ENCODE peak calls at places on chromosomes 6 and 20, in seven cellular contexts. Z, S, K, M, G, T and R are unnamed samples.

GRCh38 chr6:79804732-79805131 is 142.6 kb downstream of the ELOVL4 start:
- DNase-seq in M (no peak), Z (no peak), T (no peak), S (no peak), K (no peak), G (no peak), R (no peak)

GRCh38 chr6:30888472-30889137 is 4.3 kb downstream of the DDR1 start:
- DNase-seq in K (no peak), T (peak), G (peak), S (peak), M (no peak), Z (no peak), R (peak)

GRCh38 chr20:1477896-1478490 is 11.3 kb upstream of the NSFL1C start:
- DNase-seq in Z (no peak), T (no peak), K (no peak), M (no peak), G (no peak), S (no peak), R (no peak)

GRCh38 chr6:139173822-139174221 is 38.9 kb downstream of the HECA start:
- DNase-seq in S (no peak), Z (no peak), M (no peak), T (no peak), K (no peak), G (no peak), R (no peak)

GRCh38 chr6:152661776-152662175 is 24.6 kb upstream of the SYNE1 start:
- DNase-seq in T (no peak), G (no peak), K (no peak), Z (no peak), S (no peak), M (no peak), R (no peak)

GRCh38 chr20:63966944-63967322 is 2.8 kb downstream of the ZNF512B start:
- DNase-seq in K (no peak), Z (no peak), G (no peak), M (no peak), T (no peak), S (peak), R (no peak)

GRCh38 chr6:157157228-157157627 is 166.1 kb downstream of the TMEM242 start:
- DNase-seq in G (no peak), S (no peak), Z (no peak), T (no peak), M (no peak), K (no peak), R (no peak)

GRCh38 chr20:49325981-49326380 is 48.1 kb upstream of the ZNFX1 start:
- DNase-seq in G (peak), Z (no peak), S (no peak), M (no peak), K (no peak), T (peak), R (peak)

GRCh38 chr6:88519227-88520019 is 353.3 kb upstream of the CNR1 start:
- DNase-seq in K (no peak), S (peak), Z (no peak), T (no peak), G (no peak), M (no peak), R (no peak)

GRCh38 chr20:53750827-53751393 is 157.3 kb upstream of the ZNF217 start:
- DNase-seq in G (peak), M (no peak), T (peak), S (peak), Z (peak), K (no peak), R (peak)

GRCh38 chr6:31125162-31125561 is 4.9 kb upstream of the CDSN start:
- DNase-seq in Z (no peak), T (peak), K (no peak), M (peak), S (peak), G (no peak), R (no peak)

GRCh38 chr6:20236899-20237600 is 24.8 kb upstream of the MBOAT1 start:
- DNase-seq in M (no peak), K (no peak), T (no peak), S (no peak), Z (no peak), G (no peak), R (no peak)
- TF ChIP-seq CTCF in M (no peak), K (no peak), T (no peak), S (no peak), Z (no peak), G (no peak), R (no peak)

DNA sequence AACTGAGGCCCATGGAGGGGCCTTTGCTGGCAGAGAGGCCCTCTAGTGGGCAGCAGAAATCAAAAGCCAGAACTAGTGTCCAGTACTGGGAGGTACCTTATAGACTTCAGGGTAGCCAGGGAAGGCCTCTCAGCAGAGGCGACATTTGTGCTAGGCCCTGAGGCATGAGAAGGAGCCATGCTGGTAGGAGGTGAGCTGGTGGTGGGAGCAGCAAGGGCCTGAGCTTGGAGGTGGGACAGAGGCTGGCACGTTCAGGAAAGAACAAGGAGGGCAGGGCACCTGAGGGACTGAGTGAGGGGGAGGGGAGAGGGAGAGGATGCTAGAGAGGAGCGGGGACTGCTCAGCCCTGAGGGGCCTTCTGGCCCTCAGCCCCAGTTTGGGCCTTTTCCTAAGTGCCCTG is 36.6 kb downstream of the DLGAP4 start:
- DNase-seq in T (no peak), K (no peak), M (no peak), G (no peak), S (peak), Z (no peak), R (no peak)
- TF ChIP-seq CTCF in T (no peak), K (no peak), M (no peak), G (no peak), S (no peak), Z (no peak), R (no peak)

GRCh38 chr20:41848180-41848579 is 230.0 kb upstream of the CHD6 start:
- DNase-seq in S (no peak), K (no peak), T (no peak), M (no peak), G (no peak), Z (no peak), R (no peak)
- TF ChIP-seq CTCF in S (no peak), K (no peak), T (no peak), M (no peak), G (no peak), Z (peak), R (peak)

GRCh38 chr20:10094566-10095173 is 59.9 kb downstream of the ANKEF1 start:
- DNase-seq in K (no peak), T (no peak), M (no peak), S (no peak), G (no peak), Z (no peak), R (no peak)
- TF ChIP-seq CTCF in K (no peak), T (no peak), M (no peak), S (peak), G (peak), Z (no peak), R (peak)

DNA sequence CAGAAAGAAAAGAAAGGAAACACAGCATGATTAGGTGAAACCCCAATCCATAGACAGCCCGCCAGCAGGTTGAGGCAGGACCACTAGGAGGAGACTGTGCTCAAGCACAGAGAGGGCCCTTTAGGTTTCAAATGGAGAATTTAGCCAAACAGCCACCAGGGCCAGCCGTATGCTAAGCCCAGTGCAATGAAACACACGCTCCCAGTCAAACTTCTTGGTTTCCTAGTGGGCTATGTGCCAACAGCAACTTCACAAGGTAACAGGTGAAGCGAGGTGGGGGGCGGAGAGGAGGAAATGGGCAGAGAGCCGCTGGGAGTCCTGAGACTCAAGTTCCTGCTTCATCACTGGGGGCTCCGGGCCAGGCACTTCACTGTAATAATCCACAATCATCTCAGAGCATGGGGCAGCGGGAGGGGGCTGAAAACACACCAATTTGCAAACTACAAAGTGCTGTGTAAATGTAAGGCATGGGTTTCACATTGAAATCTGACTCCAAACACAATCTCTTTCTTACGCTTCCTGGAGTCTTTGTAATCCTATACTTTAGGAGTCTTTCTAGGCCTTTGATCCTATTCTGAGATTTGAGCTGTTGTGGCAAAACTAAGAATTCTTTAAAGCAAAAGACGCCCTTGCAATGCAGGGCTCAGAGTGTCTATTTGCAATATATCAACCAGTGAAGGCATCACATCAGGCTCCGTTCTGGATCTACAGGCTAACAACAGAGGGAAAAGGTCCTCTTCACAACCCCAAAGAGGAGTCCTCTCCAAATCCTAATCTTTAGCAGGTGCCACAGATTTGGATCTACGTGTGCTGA is 117.3 kb downstream of the OPRM1 start:
- DNase-seq in S (peak), G (peak), K (peak), Z (peak), M (peak), T (peak), R (peak)
- TF ChIP-seq CTCF in S (peak), G (peak), K (peak), Z (peak), M (peak), T (peak), R (peak)

GRCh38 chr20:62388839-62389600 is 2.1 kb downstream of the RPS21 start:
- DNase-seq in T (no peak), G (no peak), K (no peak), Z (no peak), S (no peak), M (no peak), R (no peak)
- TF ChIP-seq CTCF in T (peak), G (no peak), K (peak), Z (no peak), S (no peak), M (no peak), R (peak)

GRCh38 chr6:37709250-37709931 is 11.7 kb upstream of the MDGA1 start:
- DNase-seq in K (no peak), S (no peak), T (no peak), M (no peak), Z (no peak), G (no peak), R (no peak)
- TF ChIP-seq CTCF in K (no peak), S (no peak), T (no peak), M (no peak), Z (no peak), G (no peak), R (no peak)

GRCh38 chr6:33082702-33083101 is 6.9 kb downstream of the HLA-DPB1 start:
- DNase-seq in S (peak), G (peak), K (no peak), Z (peak), M (no peak), T (peak), R (no peak)
- TF ChIP-seq CTCF in S (peak), G (peak), K (peak), Z (peak), M (peak), T (peak), R (no peak)

GRCh38 chr6:84752118-84752850 is 12.1 kb downstream of the TBX18 start:
- DNase-seq in M (no peak), Z (no peak), S (peak), G (no peak), T (no peak), K (no peak), R (no peak)
- TF ChIP-seq CTCF in M (no peak), Z (no peak), S (peak), G (peak), T (no peak), K (no peak), R (peak)

GRCh38 chr20:18718129-18718528 is 95.5 kb upstream of the SCP2D1 start:
- DNase-seq in Z (no peak), G (no peak), S (no peak), T (no peak), K (no peak), M (no peak), R (no peak)
- TF ChIP-seq CTCF in Z (no peak), G (no peak), S (no peak), T (no peak), K (peak), M (no peak), R (peak)